ENCODE peak calls at places on chromosomes 16 and 17, in eight cellular contexts. N is SK-N-SH, A is activated B cell treated with CpG ODN at 0.5 μM for 24 hours, I is AG10803, U is cardiac fibroblast, E is HFFc6, Y is choroid plexus epithelial cell, L is type B pancreatic cell. D is an unnamed sample.

GRCh38 chr17:79438936-79439335 is 171.9 kb downstream of the RBFOX3 start:
- DNase-seq in U (no peak), Y (no peak), N (no peak), A (no peak), I (no peak), L (no peak), E (no peak), D (no peak)

GRCh38 chr16:25257956-25258855 is 561 bp upstream of the ZKSCAN2 start:
- DNase-seq in N (peak), U (peak), I (peak), L (peak), A (peak), E (peak), Y (peak), D (peak)

GRCh38 chr17:77783991-77784820 is 174.3 kb upstream of the TNRC6C start:
- DNase-seq in E (no peak), I (no peak), Y (no peak), N (no peak), A (no peak), U (no peak), L (no peak), D (no peak)

GRCh38 chr16:72791786-72792185 is 256.1 kb downstream of the ZFHX3 start:
- DNase-seq in U (no peak), E (no peak), L (no peak), Y (no peak), N (no peak), A (no peak), I (no peak), D (no peak)

GRCh38 chr17:70655179-70655578 is 485.8 kb downstream of the KCNJ2 start:
- DNase-seq in Y (no peak), U (no peak), A (no peak), N (peak), L (no peak), E (no peak), I (no peak), D (no peak)

GRCh38 chr16:47016700-47017133 is 43.2 kb upstream of the DNAJA2 start:
- DNase-seq in L (no peak), Y (no peak), E (no peak), A (no peak), U (peak), I (no peak), N (no peak), D (no peak)

GRCh38 chr16:30666681-30667080 is 8.4 kb downstream of the FBRS start:
- DNase-seq in Y (no peak), N (no peak), I (no peak), U (peak), L (no peak), E (no peak), A (no peak), D (no peak)

GRCh38 chr16:4918790-4919210 is 18.1 kb downstream of the PPL start:
- DNase-seq in I (no peak), E (no peak), L (no peak), Y (no peak), A (no peak), N (no peak), U (no peak), D (peak)

GRCh38 chr16:8675183-8676159 is 1.1 kb downstream of the ABAT start:
- DNase-seq in L (no peak), E (no peak), Y (peak), A (no peak), N (peak), I (no peak), U (no peak), D (no peak)

GRCh38 chr17:42526031-42526444 is 10.0 kb upstream of the NAGLU start:
- DNase-seq in Y (peak), U (peak), I (peak), N (no peak), E (peak), A (no peak), L (no peak), D (no peak)

GRCh38 chr16:17261197-17261858 is 209.4 kb downstream of the XYLT1 start:
- DNase-seq in E (no peak), A (no peak), L (no peak), N (no peak), Y (no peak), I (no peak), U (no peak), D (no peak)

GRCh38 chr17:72115789-72116520 is 4.9 kb upstream of the SOX9 start:
- DNase-seq in A (no peak), L (no peak), I (no peak), N (no peak), U (no peak), E (no peak), Y (no peak), D (no peak)

GRCh38 chr17:71464241-71464640 is 656.6 kb upstream of the SOX9 start:
- DNase-seq in Y (no peak), L (no peak), A (no peak), N (no peak), I (no peak), U (no peak), E (no peak), D (no peak)

GRCh38 chr17:65811043-65811442 is 249.6 kb upstream of the AXIN2 start:
- DNase-seq in L (no peak), Y (no peak), N (no peak), A (no peak), U (no peak), E (no peak), I (no peak), D (no peak)

GRCh38 chr16:30947533-30948086 is 1.3 kb upstream of the ORAI3 start:
- DNase-seq in I (no peak), E (no peak), N (no peak), U (no peak), Y (no peak), A (no peak), L (no peak), D (no peak)

GRCh38 chr16:81505011-81505660 is 60.5 kb downstream of the CMIP start:
- DNase-seq in U (no peak), E (no peak), Y (no peak), A (no peak), N (peak), I (no peak), L (no peak), D (no peak)

GRCh38 chr16:50735629-50736122 is 6.2 kb upstream of the CYLD start:
- DNase-seq in Y (no peak), U (no peak), E (no peak), L (no peak), I (no peak), A (no peak), N (no peak), D (no peak)

GRCh38 chr17:54967621-54968258 is 714 bp downstream of the COX11 start:
- DNase-seq in N (peak), Y (peak), E (peak), I (peak), U (peak), A (no peak), L (no peak), D (peak)

GRCh38 chr17:74449773-74450172 is 16.7 kb upstream of the CD300A start:
- DNase-seq in N (no peak), E (no peak), A (no peak), I (no peak), L (no peak), Y (no peak), U (no peak), D (no peak)

GRCh38 chr16:27671410-27671809 is 121.5 kb downstream of the KATNIP start:
- DNase-seq in E (no peak), Y (no peak), A (no peak), I (no peak), N (no peak), U (no peak), L (no peak), D (no peak)

GRCh38 chr16:68179855-68180254 is 56.1 kb downstream of the ESRP2 start:
- DNase-seq in E (no peak), N (no peak), U (no peak), L (no peak), I (no peak), Y (no peak), A (no peak), D (no peak)

GRCh38 chr17:48055531-48056245 is 7.5 kb downstream of the NFE2L1 start:
- DNase-seq in L (no peak), N (no peak), A (peak), I (peak), Y (peak), E (peak), U (peak), D (peak)

GRCh38 chr17:34570491-34570890 is 8.9 kb upstream of the TMEM132E start:
- DNase-seq in N (no peak), U (no peak), E (no peak), A (no peak), Y (no peak), L (no peak), I (no peak), D (no peak)

GRCh38 chr17:9120471-9120870 is 99.2 kb downstream of the NTN1 start:
- DNase-seq in N (no peak), I (no peak), Y (no peak), E (no peak), A (no peak), L (no peak), U (no peak), D (no peak)

GRCh38 chr16:79509221-79509631 is 91.3 kb downstream of the MAF start:
- DNase-seq in I (no peak), Y (no peak), N (peak), E (no peak), L (no peak), A (no peak), U (no peak), D (no peak)

GRCh38 chr16:86834451-86835035 is 256.2 kb downstream of the FOXL1 start:
- DNase-seq in L (no peak), I (peak), Y (peak), N (no peak), A (no peak), E (peak), U (peak), D (peak)

GRCh38 chr17:61416540-61417363 is 17.1 kb downstream of the TBX2 start:
- DNase-seq in U (peak), L (peak), I (peak), E (peak), A (no peak), Y (peak), N (peak), D (peak)

GRCh38 chr17:32320847-32321246 is 21.1 kb downstream of the C17orf75 start:
- DNase-seq in N (no peak), A (no peak), E (no peak), Y (no peak), I (no peak), L (no peak), U (no peak), D (no peak)

GRCh38 chr17:72502111-72502939 is 381.5 kb downstream of the SOX9 start:
- DNase-seq in L (no peak), U (peak), E (no peak), I (peak), A (no peak), Y (peak), N (no peak), D (no peak)

GRCh38 chr16:65510850-65511249 is 389.0 kb upstream of the CDH11 start:
- DNase-seq in Y (peak), A (no peak), I (no peak), N (no peak), L (no peak), E (no peak), U (peak), D (no peak)

GRCh38 chr17:61384384-61385090 is 15.1 kb upstream of the TBX2 start:
- DNase-seq in L (no peak), I (no peak), U (no peak), Y (no peak), N (peak), A (no peak), E (no peak), D (no peak)

DNA sequence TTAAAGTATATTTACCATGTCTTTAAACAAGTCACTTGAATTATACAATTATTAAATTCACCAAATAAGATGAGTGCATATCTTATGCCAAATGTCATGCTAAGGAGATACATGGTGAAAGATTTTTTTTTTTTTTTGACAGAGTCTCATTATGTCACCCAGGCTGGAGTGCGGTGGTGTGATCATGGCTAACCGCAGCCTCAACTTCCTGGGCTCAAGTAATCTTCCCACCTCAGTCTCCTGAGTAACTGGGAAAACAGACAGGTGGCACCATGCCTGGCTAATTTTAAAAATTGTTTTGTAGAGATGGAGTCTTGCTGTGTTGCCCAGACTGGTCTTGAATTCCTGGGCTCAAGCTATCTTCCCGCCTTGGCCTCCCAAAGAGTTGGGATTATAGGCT is 149.0 kb upstream of the GOT2 start:
- DNase-seq in E (no peak), I (no peak), N (no peak), L (no peak), U (no peak), A (no peak), Y (no peak), D (no peak)
- TF ChIP-seq CTCF in E (no peak), I (no peak), N (no peak), L (no peak), U (no peak), A (no peak), Y (no peak), D (no peak)

DNA sequence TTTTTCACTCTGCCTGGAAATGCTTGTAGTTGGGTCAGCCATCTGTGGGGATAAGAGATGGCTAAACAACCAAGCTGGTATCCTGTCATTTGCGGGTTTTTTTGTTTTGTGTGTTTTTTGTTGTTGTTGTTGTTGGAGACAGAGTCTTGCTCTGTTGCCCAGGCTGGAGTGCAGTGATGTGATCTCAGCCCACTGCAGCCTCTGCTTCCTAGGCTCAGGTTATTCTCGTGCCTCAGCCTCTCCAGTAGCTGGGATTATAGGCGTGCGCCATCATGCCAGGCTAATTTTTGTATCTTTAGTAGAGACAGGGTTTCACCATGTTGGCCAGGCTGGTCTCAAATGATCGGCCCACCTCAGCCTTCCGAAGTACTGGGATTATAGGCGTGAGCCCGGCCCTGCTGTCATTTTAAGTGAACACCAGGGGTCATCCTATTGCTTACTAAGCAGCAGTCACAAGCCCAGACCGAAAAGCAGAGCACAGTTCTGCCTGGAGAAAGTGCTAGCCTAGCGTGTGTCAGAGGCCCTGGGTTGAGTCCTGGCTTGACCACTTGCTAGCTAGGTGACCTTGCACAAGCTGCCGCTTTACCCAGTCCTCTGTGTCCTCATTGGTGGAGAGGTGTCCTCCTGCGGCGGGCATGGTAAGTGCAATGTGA is 4.6 kb downstream of the SMCR8 start:
- DNase-seq in L (no peak), E (peak), A (no peak), I (peak), Y (peak), U (peak), N (peak), D (no peak)
- TF ChIP-seq CTCF in L (peak), E (peak), A (no peak), I (peak), Y (peak), U (peak), N (peak), D (no peak)

GRCh38 chr16:78249056-78249455 is 149.6 kb downstream of the WWOX start:
- DNase-seq in Y (no peak), I (no peak), U (no peak), A (no peak), E (no peak), L (no peak), N (no peak), D (peak)
- TF ChIP-seq CTCF in Y (no peak), I (no peak), U (no peak), A (no peak), E (no peak), L (peak), N (no peak), D (peak)

GRCh38 chr17:69489303-69489702 is 74.8 kb downstream of the MAP2K6 start:
- DNase-seq in A (no peak), L (no peak), N (no peak), E (no peak), Y (no peak), U (no peak), I (no peak), D (no peak)

GRCh38 chr17:69486779-69487637 is 72.5 kb downstream of the MAP2K6 start:
- DNase-seq in N (no peak), L (no peak), I (no peak), E (no peak), U (no peak), A (no peak), Y (no peak), D (no peak)

GRCh38 chr17:69492410-69493071 is 78.0 kb downstream of the MAP2K6 start:
- DNase-seq in A (no peak), Y (peak), U (peak), L (no peak), E (peak), I (peak), N (peak), D (no peak)
- TF ChIP-seq CTCF in A (no peak), Y (peak), U (no peak), L (no peak), E (no peak), I (peak), N (peak), D (no peak)

GRCh38 chr17:58352018-58352842 is at the start of gene SUPT4H1:
- DNase-seq in L (peak), A (peak), U (peak), Y (peak), E (peak), N (peak), I (peak), D (peak)
- TF ChIP-seq CTCF in L (no peak), A (no peak), U (no peak), Y (no peak), E (no peak), N (no peak), I (peak), D (no peak)

D was measured in Calu3.